ENCODE peak calls at places on chromosomes 11 and 22, in ten cellular contexts. Z, K, H, E, A, Q, N, O, R and G are unnamed samples.

GRCh38 chr11:23976776-23977380 is 520.0 kb upstream of the LUZP2 start:
- DNase-seq in K (peak), O (no peak), Q (no peak), H (no peak), Z (no peak), A (peak), R (no peak), N (no peak), E (no peak), G (no peak)

GRCh38 chr22:37229805-37230672 is 14.0 kb downstream of the RAC2 start:
- DNase-seq in Z (no peak), R (no peak), Q (peak), K (peak), O (no peak), H (no peak), E (peak), N (peak), A (no peak), G (peak)

GRCh38 chr11:3207530-3208189 is 11.0 kb downstream of the MRGPRG start:
- DNase-seq in E (no peak), Q (peak), K (no peak), R (no peak), H (no peak), O (no peak), A (no peak), Z (no peak), N (no peak), G (no peak)

GRCh38 chr22:33853200-33854097 is 66.8 kb downstream of the LARGE1 start:
- DNase-seq in A (peak), Z (peak), R (peak), E (peak), Q (peak), O (peak), H (peak), K (peak), N (peak), G (no peak)

GRCh38 chr22:22748297-22748743 is 103.9 kb downstream of the GGTLC2 start:
- DNase-seq in R (peak), N (peak), O (no peak), Z (peak), Q (no peak), E (peak), K (peak), H (no peak), A (peak), G (peak)

GRCh38 chr11:107385361-107385982 is 72.2 kb downstream of the CWF19L2 start:
- DNase-seq in E (no peak), N (no peak), K (peak), A (peak), H (no peak), Q (no peak), R (no peak), O (no peak), Z (no peak), G (no peak)

GRCh38 chr11:110327508-110327907 is 31.1 kb upstream of the RDX start:
- DNase-seq in N (no peak), E (no peak), H (no peak), Q (no peak), A (no peak), O (no peak), K (no peak), R (no peak), Z (no peak), G (no peak)

GRCh38 chr11:35064114-35064800 is 74.7 kb upstream of the CD44 start:
- DNase-seq in Q (no peak), A (peak), K (peak), H (no peak), Z (no peak), O (no peak), E (no peak), R (no peak), N (no peak), G (no peak)

GRCh38 chr22:30695351-30695762 is 683 bp downstream of the OSBP2 start:
- DNase-seq in E (peak), Z (peak), K (no peak), A (no peak), R (peak), N (no peak), H (no peak), Q (no peak), O (peak), G (no peak)

GRCh38 chr11:32262367-32262766 is 171.5 kb downstream of the RCN1 start:
- DNase-seq in O (no peak), E (no peak), A (no peak), N (no peak), K (no peak), Z (no peak), Q (no peak), H (no peak), R (no peak), G (no peak)

GRCh38 chr11:2752204-2752772 is 52.5 kb upstream of the KCNQ1OT1 start:
- DNase-seq in O (no peak), R (no peak), N (no peak), Z (no peak), E (peak), A (no peak), Q (no peak), H (no peak), K (no peak), G (peak)

GRCh38 chr22:39907605-39908097 is 6.8 kb downstream of the GRAP2 start:
- DNase-seq in R (no peak), A (no peak), K (no peak), O (no peak), Z (no peak), E (no peak), Q (no peak), N (no peak), H (no peak), G (peak)

GRCh38 chr11:13333456-13333957 is 55.9 kb downstream of the BMAL1 start:
- DNase-seq in E (peak), K (no peak), Z (no peak), R (peak), H (no peak), O (no peak), N (peak), Q (no peak), A (no peak), G (no peak)

GRCh38 chr11:121422675-121423074 is 29.4 kb upstream of the SORL1 start:
- DNase-seq in A (no peak), Q (no peak), H (no peak), O (no peak), R (no peak), Z (no peak), E (no peak), N (no peak), K (no peak), G (no peak)

GRCh38 chr11:63553759-63554158 is 9.4 kb downstream of the PLAAT2 start:
- DNase-seq in N (no peak), E (no peak), R (peak), A (no peak), H (no peak), K (peak), O (no peak), Z (no peak), Q (no peak), G (peak)

GRCh38 chr22:25622011-25622410 is 57.5 kb downstream of the GRK3 start:
- DNase-seq in O (no peak), A (peak), H (no peak), E (no peak), Q (no peak), K (no peak), Z (no peak), N (no peak), R (no peak), G (no peak)

GRCh38 chr11:115503083-115503885 is 931 bp downstream of the CADM1 start:
- DNase-seq in E (peak), Q (peak), O (peak), K (peak), N (peak), A (no peak), Z (peak), R (peak), H (peak), G (peak)

GRCh38 chr11:111761056-111761455 is 5.1 kb downstream of the PPP2R1B start:
- DNase-seq in N (no peak), Q (no peak), O (no peak), Z (no peak), H (no peak), R (no peak), A (no peak), K (no peak), E (peak), G (no peak)

GRCh38 chr11:18706330-18707243 is 8.0 kb downstream of the TMEM86A start:
- DNase-seq in O (no peak), E (peak), N (peak), K (peak), Z (peak), H (no peak), A (no peak), R (no peak), Q (peak), G (peak)

GRCh38 chr11:83697518-83697917 is 411.4 kb upstream of the CCDC90B start:
- DNase-seq in R (no peak), A (no peak), K (no peak), Z (no peak), H (no peak), N (no peak), E (no peak), O (no peak), Q (no peak), G (no peak)

GRCh38 chr11:111308140-111308539 is 9.8 kb downstream of the POU2AF3 start:
- DNase-seq in Z (no peak), H (peak), Q (no peak), E (peak), O (no peak), R (peak), A (no peak), N (peak), K (no peak), G (no peak)

GRCh38 chr11:78567209-78567608 is 7.5 kb downstream of the NARS2 start:
- DNase-seq in N (no peak), H (no peak), K (peak), R (no peak), E (no peak), Q (no peak), A (no peak), Z (no peak), O (no peak), G (no peak)

GRCh38 chr11:132037467-132037862 is 667.0 kb downstream of the NTM start:
- DNase-seq in K (no peak), R (no peak), N (no peak), E (no peak), Q (no peak), H (no peak), Z (no peak), O (no peak), A (no peak), G (no peak)